ENCODE peak calls at places on chromosomes 3 and 15, in five cellular contexts. One of them, this sample, is unnamed.
A peak's percentile ranks its signal among the peaks of the same experiment; 100 is the strongest.

GRCh38 chr3:53154731-53155320 is 6.2 kb upstream of the PRKCD start:
- DNase-seq in endothelial cell: no peak
- DNase-seq in DMS153: no peak
- DNase-seq in NCI-H1436 treated with DMSO at 0.1 percent for 48 hours: no peak
- DNase-seq in iPS-NIHi11: no peak
- DNase-seq in this sample: no peak

GRCh38 chr3:164375995-164376394 is 702.3 kb downstream of the SI start:
- DNase-seq in NCI-H1436 treated with DMSO at 0.1 percent for 48 hours: no peak
- DNase-seq in endothelial cell: no peak
- DNase-seq in DMS153: no peak
- DNase-seq in iPS-NIHi11: no peak
- DNase-seq in this sample: no peak

GRCh38 chr3:107452436-107452835 is 70.3 kb upstream of the BBX start:
- DNase-seq in iPS-NIHi11: no peak
- DNase-seq in endothelial cell: no peak
- DNase-seq in DMS153: no peak
- DNase-seq in NCI-H1436 treated with DMSO at 0.1 percent for 48 hours: no peak
- DNase-seq in this sample: no peak

GRCh38 chr15:29128671-29129070 is 141.0 kb downstream of the NSMCE3 start:
- DNase-seq in DMS153: no peak
- DNase-seq in iPS-NIHi11: no peak
- DNase-seq in NCI-H1436 treated with DMSO at 0.1 percent for 48 hours: no peak
- DNase-seq in endothelial cell: no peak
- DNase-seq in this sample: no peak

GRCh38 chr3:196513697-196514349 is 1.3 kb downstream of the SMCO1 start:
- DNase-seq in NCI-H1436 treated with DMSO at 0.1 percent for 48 hours: no peak
- DNase-seq in iPS-NIHi11: no peak
- DNase-seq in endothelial cell: no peak
- DNase-seq in DMS153: no peak
- DNase-seq in this sample: no peak

GRCh38 chr3:15102256-15102655 is 3.3 kb upstream of the RBSN start:
- DNase-seq in DMS153: no peak
- DNase-seq in NCI-H1436 treated with DMSO at 0.1 percent for 48 hours: no peak
- DNase-seq in endothelial cell: no peak
- DNase-seq in iPS-NIHi11: no peak
- DNase-seq in this sample: no peak

GRCh38 chr3:97658670-97659285 is 105.8 kb upstream of the ARL6 start:
- DNase-seq in DMS153: peak; percentile 20
- DNase-seq in NCI-H1436 treated with DMSO at 0.1 percent for 48 hours: peak; percentile 65
- DNase-seq in endothelial cell: peak; percentile 4
- DNase-seq in iPS-NIHi11: peak; percentile 29
- DNase-seq in this sample: peak; percentile 63

GRCh38 chr3:157099337-157100078 is 60.4 kb downstream of the CCNL1 start:
- DNase-seq in iPS-NIHi11: no peak
- DNase-seq in DMS153: no peak
- DNase-seq in NCI-H1436 treated with DMSO at 0.1 percent for 48 hours: no peak
- DNase-seq in endothelial cell: no peak
- DNase-seq in this sample: no peak

GRCh38 chr3:134328147-134328591 is 46.1 kb downstream of the AMOTL2 start:
- DNase-seq in endothelial cell: no peak
- DNase-seq in DMS153: no peak
- DNase-seq in NCI-H1436 treated with DMSO at 0.1 percent for 48 hours: no peak
- DNase-seq in iPS-NIHi11: no peak
- DNase-seq in this sample: no peak

GRCh38 chr3:42336103-42336502 is 70.1 kb upstream of the CCK start:
- DNase-seq in endothelial cell: no peak
- DNase-seq in NCI-H1436 treated with DMSO at 0.1 percent for 48 hours: no peak
- DNase-seq in iPS-NIHi11: no peak
- DNase-seq in DMS153: no peak
- DNase-seq in this sample: no peak

GRCh38 chr3:141430326-141430725 is 56.5 kb upstream of the RASA2 start:
- DNase-seq in DMS153: no peak
- DNase-seq in NCI-H1436 treated with DMSO at 0.1 percent for 48 hours: no peak
- DNase-seq in endothelial cell: no peak
- DNase-seq in iPS-NIHi11: no peak
- DNase-seq in this sample: no peak

GRCh38 chr15:98956796-98957553 is 50.6 kb downstream of the PGPEP1L start:
- DNase-seq in iPS-NIHi11: no peak
- DNase-seq in DMS153: no peak
- DNase-seq in endothelial cell: no peak
- DNase-seq in NCI-H1436 treated with DMSO at 0.1 percent for 48 hours: no peak
- DNase-seq in this sample: no peak